ENCODE peak calls at places on chromosomes 12 and 14, in seven cellular contexts. Q, Y, B, T, O, A and X are unnamed samples.

GRCh38 chr12:51746416-51746815 is 102.1 kb downstream of the FIGNL2 start:
- DNase-seq in A (no peak), O (no peak), T (no peak), Q (no peak), B (no peak), Y (no peak), X (no peak)

GRCh38 chr14:23094666-23095195 is at the start of gene ACIN1:
- DNase-seq in Y (peak), T (peak), Q (peak), B (peak), O (peak), A (peak), X (peak)

GRCh38 chr12:3207858-3208257 is 130.7 kb downstream of the TSPAN9 start:
- DNase-seq in O (peak), A (no peak), Q (no peak), T (no peak), B (no peak), Y (no peak), X (peak)

GRCh38 chr12:113158439-113159203 is 9.1 kb downstream of the CFAP73 start:
- DNase-seq in A (no peak), T (no peak), B (no peak), Q (no peak), Y (no peak), O (no peak), X (no peak)

GRCh38 chr12:89709994-89710872 is 1.6 kb upstream of the ATP2B1 start:
- DNase-seq in Q (peak), B (peak), O (no peak), T (no peak), Y (no peak), A (peak), X (peak)

GRCh38 chr14:25061923-25062321 is 12.0 kb upstream of the STXBP6 start:
- DNase-seq in Y (no peak), O (no peak), Q (no peak), A (no peak), B (no peak), T (no peak), X (no peak)

GRCh38 chr12:96879301-96879700 is 27.8 kb upstream of the NEDD1 start:
- DNase-seq in B (no peak), A (no peak), T (peak), Y (no peak), Q (no peak), O (no peak), X (no peak)

GRCh38 chr14:91980157-91980556 is 32.7 kb upstream of the FBLN5 start:
- DNase-seq in A (no peak), Q (no peak), O (peak), Y (peak), B (no peak), T (peak), X (no peak)

GRCh38 chr14:100899841-100900771 is 3.4 kb downstream of the RTL1 start:
- DNase-seq in Y (no peak), Q (peak), B (peak), T (no peak), O (peak), A (peak), X (no peak)

GRCh38 chr12:131153956-131154355 is 200.2 kb downstream of the ADGRD1 start:
- DNase-seq in O (no peak), Q (no peak), A (no peak), Y (no peak), B (no peak), T (no peak), X (no peak)

GRCh38 chr14:42001436-42001835 is 394.8 kb downstream of the LRFN5 start:
- DNase-seq in B (no peak), T (peak), Y (no peak), A (no peak), Q (no peak), O (no peak), X (no peak)

GRCh38 chr14:23147676-23148075 is 28.6 kb upstream of the CEBPE start:
- DNase-seq in B (no peak), Q (no peak), A (peak), Y (peak), O (no peak), T (peak), X (no peak)

GRCh38 chr12:84397279-84397678 is 515.3 kb downstream of the SLC6A15 start:
- DNase-seq in A (no peak), T (no peak), Y (no peak), O (no peak), B (no peak), Q (no peak), X (no peak)

DNA sequence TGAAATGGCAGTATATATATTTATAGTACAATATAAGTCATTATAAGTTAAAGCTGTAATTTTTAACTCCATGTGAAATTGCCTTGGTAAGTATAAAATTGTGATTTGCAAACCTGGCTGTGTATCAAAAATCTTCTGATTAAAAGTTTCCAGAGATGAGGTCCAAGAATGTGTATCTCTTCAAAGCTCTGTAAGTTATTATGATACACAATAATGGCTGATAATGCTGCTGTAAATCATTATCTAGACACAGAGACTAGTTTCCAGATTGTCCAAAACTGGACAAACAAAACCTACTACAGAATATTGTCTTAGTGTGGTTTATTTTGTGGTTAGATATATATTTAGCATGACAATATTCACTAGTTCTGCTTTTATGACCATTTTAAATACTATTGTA is 514.8 kb downstream of the SLC6A15 start:
- DNase-seq in Q (no peak), O (no peak), Y (no peak), B (no peak), T (no peak), A (no peak), X (no peak)
- H3K4me3 ChIP-seq in Q (no peak), O (no peak), Y (no peak), B (no peak), T (no peak), A (no peak), X (no peak)

DNA sequence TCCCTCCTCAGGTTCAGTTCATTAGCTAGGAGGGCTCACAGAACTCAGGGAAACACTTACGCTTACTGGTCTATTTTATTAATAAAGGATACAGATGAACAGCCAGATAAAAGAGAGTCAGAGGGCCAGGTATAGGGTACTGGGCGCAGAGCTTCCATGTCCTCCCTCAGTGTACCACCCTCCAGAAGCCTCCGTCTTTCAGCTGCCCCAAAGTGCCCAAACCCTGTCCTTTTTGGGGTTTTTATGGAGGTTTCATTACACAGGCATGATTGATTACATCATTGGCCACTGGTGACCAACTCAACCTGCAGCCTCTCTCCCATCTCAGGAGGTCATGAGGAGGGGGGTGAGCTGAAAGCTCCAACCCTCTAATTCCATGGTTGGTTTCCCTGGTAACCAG is 7.5 kb upstream of the SERPINA5 start:
- DNase-seq in A (no peak), B (no peak), Y (no peak), Q (no peak), O (no peak), T (no peak), X (no peak)
- TF ChIP-seq CTCF in A (no peak), B (no peak), Y (no peak), Q (no peak), O (no peak), T (no peak), X (no peak)

DNA sequence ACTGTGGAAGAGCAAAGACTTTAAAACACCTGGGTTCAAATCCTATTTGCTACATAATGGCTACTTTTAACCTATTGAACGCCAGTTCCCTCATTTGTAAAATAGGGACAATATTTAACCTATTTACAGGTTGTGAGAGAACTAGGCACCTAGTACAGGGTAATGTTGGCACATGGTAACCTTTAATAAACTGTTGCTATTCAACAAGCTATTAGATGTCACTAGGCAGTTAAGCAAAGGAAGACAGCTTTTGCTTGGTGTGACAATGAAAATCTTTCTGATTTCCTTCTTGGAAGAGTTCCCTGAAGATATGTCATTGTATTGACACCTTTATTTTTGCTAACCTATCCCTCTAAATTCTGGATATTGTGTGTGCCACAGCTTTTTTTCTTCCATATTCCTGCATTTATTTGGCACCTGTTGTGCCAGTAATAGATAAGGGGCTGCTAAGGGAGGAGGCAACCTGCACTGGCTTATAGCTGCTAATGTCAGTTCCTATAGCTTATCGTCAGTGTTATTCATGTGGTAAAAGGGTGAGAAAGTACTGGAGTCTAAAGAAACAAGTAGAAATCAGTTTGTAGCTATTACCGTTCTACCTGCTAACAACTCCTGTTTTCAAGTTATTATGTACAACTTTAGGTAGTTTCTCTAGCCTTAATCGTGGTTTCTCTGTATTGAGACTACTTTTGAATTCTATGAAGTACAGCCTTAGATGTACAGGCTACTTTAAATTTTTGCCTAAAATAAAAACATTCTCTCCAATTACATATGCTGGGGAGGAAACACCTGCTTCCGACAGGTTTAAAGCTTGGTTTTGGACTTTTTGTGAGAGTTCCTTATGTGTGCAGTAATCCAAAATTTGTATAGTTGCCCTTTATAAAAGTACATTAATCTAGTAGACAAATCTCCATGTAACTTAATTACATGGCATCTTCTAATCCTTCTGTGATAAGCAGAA is 24.3 kb downstream of the HIF1A start:
- DNase-seq in Q (no peak), A (no peak), Y (no peak), O (no peak), T (no peak), B (no peak), X (no peak)
- H3K4me3 ChIP-seq in Q (no peak), A (no peak), Y (no peak), O (no peak), T (no peak), B (no peak), X (no peak)

GRCh38 chr14:95215094-95215493 is 57.8 kb upstream of the DICER1 start:
- DNase-seq in O (no peak), T (no peak), A (no peak), Y (no peak), B (no peak), Q (no peak), X (no peak)

GRCh38 chr14:95218006-95218405 is 60.7 kb upstream of the DICER1 start:
- DNase-seq in A (no peak), B (no peak), O (no peak), Q (no peak), T (no peak), Y (no peak), X (no peak)

GRCh38 chr14:95217391-95217900 is 60.1 kb upstream of the DICER1 start:
- DNase-seq in B (no peak), O (no peak), T (peak), Y (no peak), Q (no peak), A (no peak), X (no peak)

GRCh38 chr14:95213774-95214173 is 56.4 kb upstream of the DICER1 start:
- DNase-seq in T (no peak), Y (no peak), A (no peak), B (no peak), O (no peak), Q (no peak), X (no peak)

GRCh38 chr14:95216013-95216412 is 58.7 kb upstream of the DICER1 start:
- DNase-seq in O (no peak), B (no peak), Y (no peak), Q (no peak), T (no peak), A (no peak), X (no peak)
- TF ChIP-seq CTCF in O (no peak), B (no peak), Y (no peak), Q (no peak), T (no peak), A (no peak), X (no peak)

DNA sequence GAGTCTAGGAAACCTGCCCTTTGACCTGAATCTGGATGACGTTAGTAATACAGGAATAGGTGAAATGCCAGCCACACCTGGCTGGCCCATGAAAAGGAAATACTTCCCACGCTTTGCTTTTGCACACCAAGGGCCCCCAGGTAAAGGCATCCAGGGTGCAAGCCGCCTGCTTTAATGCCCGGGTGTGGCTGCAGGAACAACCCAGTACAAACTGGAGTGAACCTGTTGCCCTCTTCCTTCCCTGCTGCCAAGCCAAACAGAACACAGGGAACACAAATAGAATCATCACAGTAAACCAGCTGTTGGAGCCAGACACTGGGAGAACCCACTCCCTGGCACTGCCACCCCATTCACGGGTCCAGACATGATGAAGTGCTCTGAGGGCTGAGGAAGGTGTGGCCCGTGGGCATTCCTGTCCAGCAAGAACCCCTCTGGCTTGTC is 24.2 kb upstream of the FOS start:
- DNase-seq in A (peak), Q (peak), T (no peak), O (no peak), Y (peak), B (no peak), X (no peak)
- H3K4me3 ChIP-seq in A (no peak), Q (peak), T (no peak), O (no peak), Y (no peak), B (no peak), X (no peak)

DNA sequence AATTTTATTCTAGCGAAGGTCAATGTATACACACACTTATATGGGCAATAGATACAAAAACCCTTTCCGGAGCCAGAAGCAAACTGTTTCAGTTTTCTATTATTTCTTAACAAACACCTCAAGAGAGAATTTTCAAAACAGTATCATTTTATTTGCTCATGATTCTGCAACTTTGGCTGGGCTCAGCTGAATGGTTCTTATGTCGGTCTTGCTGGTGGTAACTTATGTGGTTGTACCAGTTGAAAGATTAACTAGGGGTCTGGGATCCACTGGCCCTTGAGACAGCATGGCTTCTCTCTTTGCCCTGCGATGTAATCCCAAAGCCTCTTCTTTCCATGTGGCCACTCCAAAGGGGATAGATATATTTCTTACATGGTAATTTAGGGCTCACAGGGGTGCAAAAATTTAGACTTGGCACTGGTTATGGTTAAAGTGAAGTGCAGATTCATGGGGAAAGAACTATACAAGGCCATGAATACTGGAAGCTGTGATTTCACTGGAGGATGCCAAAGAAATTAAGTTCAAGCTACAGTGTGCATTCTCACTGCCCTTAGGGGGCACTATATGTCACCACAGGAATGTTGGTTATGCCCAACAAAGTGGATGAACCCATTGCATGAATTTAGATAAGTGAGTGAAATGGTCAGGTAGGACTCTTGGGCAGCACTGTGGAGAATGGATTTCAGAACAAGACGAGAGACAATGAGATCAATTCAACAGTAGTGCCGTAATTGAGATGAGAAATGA is 94.3 kb upstream of the NAV3 start:
- DNase-seq in O (no peak), T (no peak), B (no peak), Y (no peak), Q (no peak), A (no peak), X (no peak)
- TF ChIP-seq CTCF in O (peak), T (no peak), B (no peak), Y (no peak), Q (no peak), A (no peak), X (no peak)